ENCODE peak calls at places on chromosome 12, in five cellular contexts. B is HepG2; G is Ammon's horn; U is CD8-positive, alpha-beta T cell; W is NCI-H510A. S is an unnamed sample.

GRCh38 chr12:57341275-57341990 is 89.4 kb downstream of the R3HDM2 start:
- DNase-seq in B (no peak), G (peak), U (no peak), W (no peak), S (no peak)

GRCh38 chr12:23001487-23001886 is 376.5 kb downstream of the ETNK1 start:
- DNase-seq in B (no peak), G (no peak), U (no peak), W (no peak), S (no peak)

GRCh38 chr12:66232258-66232657 is 43.2 kb downstream of the IRAK3 start:
- DNase-seq in B (no peak), G (no peak), U (no peak), W (peak), S (no peak)

GRCh38 chr12:46364777-46365580 is 7.6 kb downstream of the SLC38A2 start:
- DNase-seq in B (peak), G (peak), U (no peak), W (no peak), S (no peak)

GRCh38 chr12:25970082-25970481 is 11.6 kb downstream of the RASSF8 start:
- DNase-seq in B (no peak), G (no peak), U (no peak), W (no peak), S (no peak)

GRCh38 chr12:124543052-124543590 is 24.3 kb downstream of the NCOR2 start:
- DNase-seq in B (no peak), G (no peak), U (no peak), W (peak), S (peak)

GRCh38 chr12:87782838-87783237 is 246.4 kb downstream of the C12orf50 start:
- DNase-seq in B (no peak), G (no peak), U (no peak), W (no peak), S (no peak)

GRCh38 chr12:112961074-112961473 is 17.2 kb upstream of the OAS2 start:
- DNase-seq in B (no peak), G (no peak), U (no peak), W (no peak), S (no peak)

GRCh38 chr12:131752457-131752856 is 41.6 kb downstream of the SFSWAP start:
- DNase-seq in B (no peak), G (no peak), U (no peak), W (no peak), S (no peak)

GRCh38 chr12:27057543-27057942 is 24.8 kb downstream of the C12orf71 start:
- DNase-seq in B (no peak), G (no peak), U (no peak), W (no peak), S (no peak)

GRCh38 chr12:49646871-49647270 is 23.5 kb downstream of the PRPF40B start:
- DNase-seq in B (no peak), G (no peak), U (no peak), W (no peak), S (no peak)

GRCh38 chr12:93612719-93613228 is 40.3 kb downstream of the SOCS2 start:
- DNase-seq in B (no peak), G (peak), U (no peak), W (no peak), S (no peak)

GRCh38 chr12:81461163-81461562 is 298.0 kb downstream of the PPFIA2 start:
- DNase-seq in B (no peak), G (no peak), U (no peak), W (no peak), S (no peak)

GRCh38 chr12:93776581-93777018 is 99.4 kb downstream of the CRADD start:
- DNase-seq in B (no peak), G (peak), U (no peak), W (no peak), S (no peak)

GRCh38 chr12:24042651-24043050 is 93.2 kb upstream of the SOX5 start:
- DNase-seq in B (peak), G (no peak), U (no peak), W (no peak), S (no peak)

GRCh38 chr12:6404390-6404789 is 20.4 kb downstream of the LTBR start:
- DNase-seq in B (no peak), G (no peak), U (no peak), W (no peak), S (no peak)

GRCh38 chr12:81610955-81611889 is 147.9 kb downstream of the PPFIA2 start:
- DNase-seq in B (peak), G (no peak), U (no peak), W (no peak), S (no peak)

GRCh38 chr12:5716221-5716620 is 228.8 kb downstream of the ANO2 start:
- DNase-seq in B (no peak), G (no peak), U (no peak), W (no peak), S (no peak)

GRCh38 chr12:11727133-11727664 is 77.7 kb downstream of the ETV6 start:
- DNase-seq in B (peak), G (no peak), U (peak), W (no peak), S (no peak)

GRCh38 chr12:91382081-91382543 is 199.5 kb upstream of the DCN start:
- DNase-seq in B (peak), G (peak), U (peak), W (peak), S (peak)

GRCh38 chr12:51793201-51793600 is 55.3 kb downstream of the FIGNL2 start:
- DNase-seq in B (no peak), G (no peak), U (no peak), W (no peak), S (no peak)

GRCh38 chr12:76945867-76946266 is 67.0 kb upstream of the CSRP2 start:
- DNase-seq in B (no peak), G (no peak), U (no peak), W (no peak), S (no peak)

GRCh38 chr12:132798836-132799235 is 29.8 kb downstream of the GOLGA3 start:
- DNase-seq in B (no peak), G (no peak), U (no peak), W (no peak), S (no peak)

GRCh38 chr12:77847060-77847541 is 16.4 kb downstream of the NAV3 start:
- DNase-seq in B (no peak), G (peak), U (no peak), W (no peak), S (no peak)

GRCh38 chr12:57603758-57604453 is 718 bp upstream of the DTX3 start:
- DNase-seq in B (no peak), G (peak), U (no peak), W (no peak), S (no peak)

GRCh38 chr12:30853561-30854133 is 72.9 kb upstream of the TSPAN11 start:
- DNase-seq in B (no peak), G (no peak), U (no peak), W (no peak), S (no peak)

GRCh38 chr12:106994579-106995220 is 7.8 kb upstream of the MTERF2 start:
- DNase-seq in B (no peak), G (no peak), U (no peak), W (no peak), S (no peak)

GRCh38 chr12:101806280-101806679 is 24.5 kb downstream of the GNPTAB start:
- DNase-seq in B (no peak), G (no peak), U (no peak), W (no peak), S (no peak)

GRCh38 chr12:58171914-58172313 is 230.5 kb downstream of the ATP23 start:
- DNase-seq in B (no peak), G (no peak), U (no peak), W (no peak), S (no peak)

GRCh38 chr12:50401383-50402155 is 884 bp downstream of the LARP4 start:
- DNase-seq in B (no peak), G (peak), U (no peak), W (no peak), S (peak)

GRCh38 chr12:68048648-68049297 is 59.5 kb downstream of the IFNG-AS1 start:
- DNase-seq in B (no peak), G (peak), U (no peak), W (no peak), S (no peak)

GRCh38 chr12:100827901-100828520 is 33.4 kb downstream of the ANO4 start:
- DNase-seq in B (peak), G (peak), U (no peak), W (no peak), S (no peak)

GRCh38 chr12:57817261-57817989 is 1.1 kb downstream of the AVIL start:
- DNase-seq in B (no peak), G (no peak), U (no peak), W (no peak), S (no peak)